ENCODE peak calls at places on chromosomes 4 and X, in ten cellular contexts. R, M, I, Q, T, C, H, E, B and V are unnamed samples.

GRCh38 chrX:100289159-100289558 is 120.9 kb downstream of the PCDH19 start:
- DNase-seq in R (no peak), M (peak; percentile 56), I (no peak), Q (no peak), T (no peak), C (no peak), H (no peak), E (no peak), B (no peak), V (no peak)

GRCh38 chrX:119266364-119266995 is 30.4 kb downstream of the PGRMC1 start:
- DNase-seq in R (peak; percentile 6), M (peak; percentile 23), I (peak; percentile 37), Q (no peak), T (peak; percentile 5), C (peak; percentile 35), H (no peak), E (no peak), B (no peak), V (no peak)

GRCh38 chrX:50402886-50403285 is 67.7 kb downstream of the DGKK start:
- DNase-seq in R (no peak), M (no peak), I (no peak), Q (no peak), T (no peak), C (no peak), H (no peak), E (no peak), B (no peak), V (no peak)

GRCh38 chrX:44022964-44023363 is 49.8 kb upstream of the NDP start:
- DNase-seq in R (no peak), M (no peak), I (no peak), Q (no peak), T (no peak), C (no peak), H (no peak), E (no peak), B (no peak), V (no peak)

GRCh38 chrX:2703991-2704369 is 12.9 kb downstream of the CD99 start:
- DNase-seq in R (no peak), M (no peak), I (peak; percentile 16), Q (no peak), T (no peak), C (peak; percentile 56), H (no peak), E (no peak), B (no peak), V (no peak)

GRCh38 chr4:57504139-57504538 is 394.0 kb upstream of the IGFBP7 start:
- DNase-seq in R (no peak), M (no peak), I (no peak), Q (no peak), T (no peak), C (no peak), H (no peak), E (no peak), B (no peak), V (no peak)

GRCh38 chrX:46965125-46965758 is 53.0 kb downstream of the JADE3 start:
- DNase-seq in R (no peak), M (no peak), I (peak; percentile 18), Q (no peak), T (no peak), C (no peak), H (no peak), E (no peak), B (no peak), V (no peak)

GRCh38 chr4:25779021-25779420 is 83.8 kb downstream of the SEL1L3 start:
- DNase-seq in R (no peak), M (no peak), I (peak; percentile 39), Q (no peak), T (no peak), C (no peak), H (no peak), E (no peak), B (no peak), V (no peak)

GRCh38 chr4:164874791-164875190 is 2.2 kb upstream of the APELA start:
- DNase-seq in R (no peak), M (no peak), I (no peak), Q (no peak), T (no peak), C (no peak), H (no peak), E (no peak), B (no peak), V (no peak)

GRCh38 chr4:82543131-82543530 is 18.7 kb downstream of the TMEM150C start:
- DNase-seq in R (no peak), M (no peak), I (no peak), Q (no peak), T (no peak), C (no peak), H (no peak), E (no peak), B (no peak), V (no peak)

GRCh38 chr4:86011117-86011516 is 348.7 kb downstream of the MAPK10 start:
- DNase-seq in R (no peak), M (no peak), I (peak; percentile 98), Q (no peak), T (no peak), C (no peak), H (no peak), E (no peak), B (no peak), V (no peak)

GRCh38 chrX:155893513-155893912 is 12.4 kb downstream of the VAMP7 start:
- DNase-seq in R (no peak), M (no peak), I (no peak), Q (no peak), T (no peak), C (no peak), H (no peak), E (no peak), B (no peak), V (no peak)

GRCh38 chr4:48017108-48017527 is 546 bp downstream of the NIPAL1 start:
- DNase-seq in R (no peak), M (peak; percentile 56), I (peak; percentile 83), Q (peak; percentile 21), T (no peak), C (peak; percentile 73), H (no peak), E (no peak), B (peak; percentile 9), V (peak; percentile 61)

GRCh38 chr4:26354491-26354890 is 33.7 kb downstream of the RBPJ start:
- DNase-seq in R (no peak), M (no peak), I (no peak), Q (no peak), T (no peak), C (no peak), H (no peak), E (no peak), B (no peak), V (no peak)

GRCh38 chrX:45714864-45715263 is 514.2 kb upstream of the DIPK2B start:
- DNase-seq in R (peak; percentile 47), M (no peak), I (peak; percentile 58), Q (no peak), T (no peak), C (no peak), H (no peak), E (no peak), B (no peak), V (no peak)

GRCh38 chr4:10079951-10080873 is 36.4 kb downstream of the WDR1 start:
- DNase-seq in R (no peak), M (no peak), I (no peak), Q (no peak), T (no peak), C (no peak), H (no peak), E (no peak), B (no peak), V (peak; percentile 80)

GRCh38 chrX:123422875-123423274 is 238.8 kb downstream of the GRIA3 start:
- DNase-seq in R (peak; percentile 10), M (peak; percentile 32), I (peak; percentile 43), Q (no peak), T (no peak), C (peak; percentile 28), H (no peak), E (no peak), B (no peak), V (no peak)

GRCh38 chrX:105315301-105315700 is 94.8 kb upstream of the TEX13A start:
- DNase-seq in R (no peak), M (no peak), I (peak; percentile 48), Q (no peak), T (no peak), C (no peak), H (no peak), E (no peak), B (no peak), V (no peak)